ENCODE peak calls at places on chromosome 10, in four cellular contexts. I is GM04503; Z is stimulated activated CD4-positive, alpha-beta T cell treated with anti-CD3 and anti-CD28 coated beads, Interleukin-15, amount 100 ng/mL, for 1 hour; A is NCI-H226. J is an unnamed sample.

GRCh38 chr10:118582511-118582910 is 12.9 kb downstream of the PRLHR start:
- DNase-seq in Z (no peak), A (no peak), I (no peak), J (no peak)

GRCh38 chr10:72692897-72693598 is 1.1 kb downstream of the MCU start:
- DNase-seq in A (no peak), I (no peak), Z (no peak), J (no peak)

GRCh38 chr10:22434521-22434920 is 89.2 kb downstream of the SPAG6 start:
- DNase-seq in Z (no peak), A (peak; percentile 32), I (no peak), J (no peak)

GRCh38 chr10:6579904-6580278 is at the start of gene PRKCQ:
- DNase-seq in I (no peak), Z (no peak), A (no peak), J (no peak)

GRCh38 chr10:65950075-65950474 is 975.8 kb upstream of the LRRTM3 start:
- DNase-seq in Z (no peak), I (no peak), A (no peak), J (peak; percentile 72)

GRCh38 chr10:60299961-60300883 is 89.5 kb downstream of the ANK3 start:
- DNase-seq in A (peak; percentile 45), I (no peak), Z (no peak), J (no peak)

GRCh38 chr10:3471927-3472704 is 299.5 kb upstream of the PITRM1 start:
- DNase-seq in I (peak; percentile 52), Z (no peak), A (no peak), J (peak; percentile 42)

GRCh38 chr10:17430647-17431355 is 23.6 kb downstream of the ST8SIA6 start:
- DNase-seq in I (peak; percentile 26), Z (peak; percentile 16), A (peak; percentile 18), J (peak; percentile 54)

GRCh38 chr10:62437696-62438095 is 63.5 kb downstream of the ZNF365 start:
- DNase-seq in Z (no peak), A (peak; percentile 32), I (peak; percentile 73), J (peak; percentile 62)

GRCh38 chr10:130053561-130053960 is 57.1 kb downstream of the C10orf143 start:
- DNase-seq in A (no peak), I (peak; percentile 21), Z (no peak), J (no peak)

GRCh38 chr10:69876931-69877330 is 75.2 kb downstream of the COL13A1 start:
- DNase-seq in Z (no peak), A (no peak), I (no peak), J (no peak)

GRCh38 chr10:125149278-125150047 is 10.9 kb downstream of the CTBP2 start:
- DNase-seq in Z (no peak), I (no peak), A (no peak), J (peak; percentile 43)

GRCh38 chr10:31207636-31208035 is 111.4 kb upstream of the ZEB1 start:
- DNase-seq in I (no peak), A (no peak), Z (no peak), J (no peak)

GRCh38 chr10:48589266-48589665 is 15.6 kb downstream of the ARHGAP22 start:
- DNase-seq in Z (no peak), A (no peak), I (peak; percentile 90), J (peak; percentile 91)

GRCh38 chr10:90856964-90857634 is 740 bp downstream of the HTR7 start:
- DNase-seq in I (no peak), Z (no peak), A (no peak), J (no peak)

GRCh38 chr10:72263613-72264241 is 10.0 kb upstream of the DDIT4 start:
- DNase-seq in I (no peak), A (no peak), Z (no peak), J (peak; percentile 96)

GRCh38 chr10:29392376-29393021 is 103.6 kb downstream of the LYZL1 start:
- DNase-seq in I (no peak), Z (no peak), A (no peak), J (peak; percentile 18)

GRCh38 chr10:33252794-33253203 is 81.7 kb downstream of the NRP1 start:
- DNase-seq in A (peak; percentile 9), Z (no peak), I (no peak), J (peak; percentile 58)

GRCh38 chr10:79925614-79926013 is 23.3 kb downstream of the SFTPD start:
- DNase-seq in I (no peak), A (no peak), Z (no peak), J (no peak)

GRCh38 chr10:122551450-122551849 is 9.1 kb upstream of the DMBT1 start:
- DNase-seq in Z (no peak), I (no peak), A (no peak), J (no peak)